ENCODE peak calls at places on chromosomes 2 and 18, in five cellular contexts. O is GM12878, F is HepG2, E is K562, M is A549. R is an unnamed sample.

GRCh38 chr2:55150834-55151233 is 81.3 kb downstream of the CLHC1 start:
- DNase-seq in O (no peak), M (no peak), E (no peak), F (no peak), R (peak; percentile 61)

GRCh38 chr2:9765611-9766531 is 77.4 kb upstream of the TAF1B start:
- DNase-seq in E (peak; percentile 37), M (no peak), F (peak; percentile 68), O (no peak), R (no peak)

GRCh38 chr2:209426432-209426831 is 2.6 kb downstream of the MAP2 start:
- DNase-seq in O (no peak), F (no peak), E (no peak), M (peak; percentile 56), R (no peak)

GRCh38 chr2:118764855-118765254 is 82.6 kb downstream of the EN1 start:
- DNase-seq in E (no peak), O (no peak), M (no peak), F (no peak), R (no peak)

GRCh38 chr2:171553858-171554257 is 31.6 kb downstream of the CYBRD1 start:
- DNase-seq in M (peak; percentile 96), E (peak; percentile 66), F (peak; percentile 94), O (no peak), R (peak; percentile 20)

GRCh38 chr2:188129677-188130076 is 162.0 kb upstream of the GULP1 start:
- DNase-seq in O (no peak), E (no peak), M (no peak), F (no peak), R (no peak)

GRCh38 chr2:178491612-178492011 is 11.4 kb downstream of the PLEKHA3 start:
- DNase-seq in O (no peak), M (no peak), E (no peak), F (no peak), R (no peak)

GRCh38 chr2:215716971-215717370 is 281.1 kb upstream of the FN1 start:
- DNase-seq in E (no peak), O (no peak), M (no peak), F (no peak), R (no peak)

GRCh38 chr2:197706839-197707207 is 1.7 kb downstream of the MARS2 start:
- DNase-seq in F (no peak), E (no peak), M (no peak), O (no peak), R (peak; percentile 23)

GRCh38 chr2:28976584-28976983 is 4.5 kb upstream of the TOGARAM2 start:
- DNase-seq in E (no peak), O (no peak), M (no peak), F (peak; percentile 51), R (no peak)

GRCh38 chr2:198008230-198008629 is 203.8 kb downstream of the PLCL1 start:
- DNase-seq in E (no peak), F (no peak), M (no peak), O (no peak), R (no peak)

GRCh38 chr2:11507517-11507916 is 26.3 kb upstream of the GREB1 start:
- DNase-seq in F (no peak), M (no peak), E (no peak), O (no peak), R (no peak)

GRCh38 chr2:238239872-238240760 is at the start of gene HES6:
- DNase-seq in O (no peak), F (peak; percentile 82), M (peak; percentile 88), E (peak; percentile 92), R (peak; percentile 96)

GRCh38 chr2:74865770-74866674 is 32.1 kb downstream of the HK2 start:
- DNase-seq in O (no peak), F (peak; percentile 38), E (no peak), M (no peak), R (no peak)

GRCh38 chr2:211860224-211860623 is 678.4 kb downstream of the ERBB4 start:
- DNase-seq in O (no peak), M (no peak), F (no peak), E (no peak), R (no peak)

GRCh38 chr2:74525717-74526648 is at the start of gene DQX1:
- DNase-seq in M (peak; percentile 77), O (peak; percentile 49), F (peak; percentile 99), E (no peak), R (peak; percentile 82)

GRCh38 chr2:26412091-26412673 is 10.5 kb downstream of the DRC1 start:
- DNase-seq in F (peak; percentile 45), E (peak; percentile 79), O (peak; percentile 37), M (peak; percentile 89), R (peak; percentile 98)

GRCh38 chr2:160352492-160352891 is 141.1 kb downstream of the RBMS1 start:
- DNase-seq in M (peak; percentile 83), E (no peak), F (no peak), O (no peak), R (peak; percentile 17)

GRCh38 chr2:48508461-48509124 is 21.4 kb upstream of the STON1 start:
- DNase-seq in F (peak; percentile 75), M (no peak), E (peak; percentile 37), O (no peak), R (peak; percentile 82)

GRCh38 chr18:39942702-39943101 is 2012.3 kb upstream of the PIK3C3 start:
- DNase-seq in O (no peak), E (no peak), M (no peak), F (no peak), R (no peak)

GRCh38 chr2:37427241-37427640 is 82.8 kb downstream of the QPCT start:
- DNase-seq in O (no peak), F (no peak), E (no peak), M (no peak), R (no peak)

GRCh38 chr2:10688921-10689807 is 611 bp downstream of the NOL10 start:
- DNase-seq in F (no peak), O (no peak), E (peak; percentile 29), M (no peak), R (peak; percentile 39)

GRCh38 chr2:58427572-58428285 is 186.6 kb upstream of the FANCL start:
- DNase-seq in M (peak; percentile 38), E (no peak), O (no peak), F (peak; percentile 12), R (no peak)

GRCh38 chr2:58428553-58429284 is 187.6 kb upstream of the FANCL start:
- DNase-seq in E (no peak), O (no peak), F (no peak), M (peak; percentile 14), R (no peak)

GRCh38 chr2:58425368-58425767 is 184.2 kb upstream of the FANCL start:
- DNase-seq in E (no peak), F (no peak), M (no peak), O (no peak), R (no peak)

GRCh38 chr2:58429285-58429874 is 188.3 kb upstream of the FANCL start:
- DNase-seq in M (no peak), F (no peak), E (no peak), O (no peak), R (no peak)

GRCh38 chr2:58428286-58428552 is 187.1 kb upstream of the FANCL start:
- DNase-seq in E (peak; percentile 10), O (no peak), M (peak; percentile 26), F (no peak), R (peak; percentile 11)
- TF ChIP-seq MAX in E (no peak), O (no peak), M (no peak), F (no peak), R (no peak)

GRCh38 chr18:62386616-62387015 is 61.5 kb downstream of the TNFRSF11A start:
- DNase-seq in E (no peak), F (no peak), M (no peak), O (no peak), R (no peak)

GRCh38 chr18:62384068-62384467 is 59.0 kb downstream of the TNFRSF11A start:
- DNase-seq in F (no peak), E (no peak), O (no peak), M (no peak), R (no peak)

GRCh38 chr18:62386091-62386490 is 61.0 kb downstream of the TNFRSF11A start:
- DNase-seq in E (no peak), F (no peak), M (no peak), O (no peak), R (no peak)

GRCh38 chr18:62387257-62387656 is 62.1 kb downstream of the TNFRSF11A start:
- DNase-seq in E (no peak), O (no peak), M (no peak), F (no peak), R (no peak)

DNA sequence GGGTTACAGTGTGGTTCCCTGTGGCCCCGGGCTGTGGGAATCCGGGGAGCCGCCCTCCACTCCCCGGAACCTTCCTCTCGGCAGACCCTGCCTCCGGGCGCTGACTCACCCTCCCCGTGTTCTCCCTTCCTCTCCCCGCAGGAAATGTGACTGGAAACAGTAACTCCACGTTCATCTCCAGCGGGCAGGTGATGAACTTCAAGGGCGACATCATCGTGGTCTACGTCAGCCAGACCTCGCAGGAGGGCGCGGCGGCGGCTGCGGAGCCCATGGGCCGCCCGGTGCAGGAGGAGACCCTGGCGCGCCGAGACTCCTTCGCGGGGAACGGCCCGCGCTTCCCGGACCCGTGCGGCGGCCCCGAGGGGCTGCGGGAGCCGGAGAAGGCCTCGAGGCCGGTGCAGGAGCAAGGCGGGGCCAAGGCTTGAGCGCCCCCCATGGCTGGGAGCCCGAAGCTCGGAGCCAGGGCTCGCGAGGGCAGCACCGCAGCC is 59.5 kb downstream of the TNFRSF11A start:
- DNase-seq in F (no peak), M (peak; percentile 21), O (no peak), E (no peak), R (no peak)
- TF ChIP-seq CTCF in F (no peak), M (no peak), O (no peak), E (no peak), R (no peak)

GRCh38 chr18:62832282-62832681 is 116.9 kb downstream of the PHLPP1 start:
- DNase-seq in E (no peak), O (no peak), M (no peak), F (no peak), R (peak; percentile 19)

GRCh38 chr18:62837011-62837410 is 121.7 kb downstream of the PHLPP1 start:
- DNase-seq in M (no peak), O (no peak), F (no peak), E (no peak), R (no peak)

GRCh38 chr18:62833494-62833893 is 118.2 kb downstream of the PHLPP1 start:
- DNase-seq in O (no peak), F (no peak), M (no peak), E (no peak), R (no peak)

GRCh38 chr18:62838475-62839098 is 123.2 kb downstream of the PHLPP1 start:
- DNase-seq in O (peak; percentile 62), E (no peak), F (no peak), M (no peak), R (no peak)

DNA sequence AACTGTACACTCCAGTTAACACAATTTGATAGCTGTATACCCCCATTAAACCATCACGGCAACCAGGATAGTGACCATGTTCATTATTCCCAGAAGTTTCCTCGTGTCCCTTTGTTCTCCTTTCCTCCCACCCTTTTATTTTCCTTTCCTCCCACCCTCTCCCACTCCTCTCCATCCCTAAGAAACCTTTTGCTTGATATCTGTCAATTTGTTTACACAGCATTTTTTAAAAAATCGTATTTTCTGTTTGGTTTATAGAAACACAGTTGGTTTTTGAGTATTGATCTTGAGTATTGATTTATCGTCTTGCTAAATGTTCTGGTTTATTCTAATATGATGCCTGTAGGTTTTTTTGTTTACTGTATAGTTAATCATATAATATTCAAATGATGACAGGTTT is 119.4 kb downstream of the PHLPP1 start:
- DNase-seq in M (no peak), E (no peak), O (no peak), F (no peak), R (no peak)
- TF ChIP-seq MYC in M (no peak), E (no peak), O (no peak), F (no peak), R (no peak)

DNA sequence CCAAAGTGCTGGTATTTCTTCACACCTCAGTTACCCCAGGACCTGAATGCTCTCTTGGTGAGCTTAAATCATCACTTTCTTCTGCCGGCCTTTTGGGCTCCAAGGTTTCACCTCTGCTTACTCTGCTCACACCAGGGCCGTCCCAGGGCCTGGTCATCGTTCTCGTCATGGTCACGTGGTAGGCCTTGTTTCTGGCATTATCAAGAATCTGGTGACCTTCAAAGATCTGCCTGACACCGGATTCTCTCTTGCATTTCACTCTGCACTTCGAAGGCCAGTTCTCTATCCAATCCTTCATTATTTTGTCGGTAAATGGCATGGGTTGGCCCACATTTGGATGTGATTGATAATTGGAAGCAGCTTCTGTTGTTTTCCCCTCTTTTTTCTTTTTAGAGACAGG is 80.5 kb downstream of the HRH4 start:
- DNase-seq in M (no peak), E (no peak), F (no peak), O (no peak), R (no peak)
- TF ChIP-seq MAX in M (no peak), E (no peak), F (no peak), O (no peak), R (no peak)